ENCODE peak calls at places on chromosomes 4 and X, in seven cellular contexts. N is choroid plexus epithelial cell, O is endodermal cell, R is astrocyte, U is lung, B is AG09309, H is hepatocyte. L is an unnamed sample.

GRCh38 chr4:40124690-40125089 is 68.0 kb downstream of the N4BP2 start:
- DNase-seq in N (no peak), O (no peak), R (no peak), U (no peak), B (no peak), H (no peak), L (no peak)

GRCh38 chr4:57098945-57099344 is 11.2 kb downstream of the IGFBP7 start:
- DNase-seq in N (peak; percentile 95), O (no peak), R (peak; percentile 91), U (no peak), B (peak; percentile 85), H (no peak), L (no peak)

GRCh38 chrX:72714471-72714916 is 388 bp upstream of the PHKA1 start:
- DNase-seq in N (peak; percentile 78), O (peak; percentile 78), R (peak; percentile 63), U (peak; percentile 46), B (peak; percentile 29), H (peak; percentile 66), L (no peak)

GRCh38 chrX:137058339-137059127 is 24.7 kb upstream of the GPR101 start:
- DNase-seq in N (no peak), O (no peak), R (no peak), U (no peak), B (no peak), H (no peak), L (no peak)

GRCh38 chr4:175298119-175298518 is 380.0 kb downstream of the ADAM29 start:
- DNase-seq in N (peak; percentile 64), O (no peak), R (peak; percentile 4), U (no peak), B (no peak), H (no peak), L (no peak)

GRCh38 chr4:145524535-145524934 is 42.9 kb downstream of the SMAD1 start:
- DNase-seq in N (no peak), O (no peak), R (no peak), U (no peak), B (no peak), H (no peak), L (peak; percentile 49)

GRCh38 chrX:103517246-103517645 is 2.0 kb downstream of the RAB40A start:
- DNase-seq in N (peak; percentile 83), O (no peak), R (peak; percentile 41), U (no peak), B (no peak), H (no peak), L (no peak)

GRCh38 chrX:123698979-123699378 is 33.9 kb downstream of the THOC2 start:
- DNase-seq in N (peak; percentile 43), O (no peak), R (no peak), U (no peak), B (no peak), H (no peak), L (no peak)

GRCh38 chr4:1183985-1184773 is 11.8 kb upstream of the SPON2 start:
- DNase-seq in N (no peak), O (no peak), R (no peak), U (no peak), B (no peak), H (no peak), L (peak; percentile 76)

GRCh38 chr4:157265281-157265680 is 44.8 kb downstream of the GRIA2 start:
- DNase-seq in N (peak; percentile 41), O (peak; percentile 53), R (peak; percentile 31), U (no peak), B (no peak), H (peak; percentile 38), L (no peak)

GRCh38 chrX:18410038-18410437 is 15.4 kb upstream of the CDKL5 start:
- DNase-seq in N (peak; percentile 75), O (no peak), R (peak; percentile 19), U (no peak), B (no peak), H (peak; percentile 54), L (peak; percentile 30)

GRCh38 chrX:121301356-121301755 is 253.9 kb downstream of the GLUD2 start:
- DNase-seq in N (no peak), O (no peak), R (no peak), U (no peak), B (no peak), H (no peak), L (no peak)

GRCh38 chrX:155048997-155049619 is 21.8 kb downstream of the CMC4 start:
- DNase-seq in N (peak; percentile 80), O (peak; percentile 85), R (no peak), U (peak; percentile 38), B (no peak), H (peak; percentile 54), L (peak; percentile 60)

GRCh38 chr4:95165926-95166524 is 382.7 kb downstream of the UNC5C start:
- DNase-seq in N (peak; percentile 86), O (peak; percentile 51), R (peak; percentile 50), U (peak; percentile 38), B (peak; percentile 39), H (peak; percentile 87), L (peak; percentile 64)

GRCh38 chr4:186770446-186771175 is 47.0 kb upstream of the FAT1 start:
- DNase-seq in N (peak; percentile 87), O (no peak), R (peak; percentile 83), U (no peak), B (peak; percentile 73), H (no peak), L (no peak)

GRCh38 chr4:98581126-98581525 is 77.3 kb downstream of the TSPAN5 start:
- DNase-seq in N (no peak), O (no peak), R (no peak), U (no peak), B (no peak), H (no peak), L (no peak)

GRCh38 chrX:49673394-49673793 is 22.4 kb downstream of the PAGE1 start:
- DNase-seq in N (no peak), O (no peak), R (no peak), U (no peak), B (no peak), H (no peak), L (no peak)

GRCh38 chr4:165931741-165932140 is 58.7 kb downstream of the TLL1 start:
- DNase-seq in N (no peak), O (peak; percentile 57), R (no peak), U (no peak), B (no peak), H (no peak), L (peak; percentile 5)

GRCh38 chrX:154761977-154762528 is 611 bp upstream of the DKC1 start:
- DNase-seq in N (no peak), O (no peak), R (no peak), U (no peak), B (no peak), H (no peak), L (peak; percentile 13)

GRCh38 chr4:102623622-102624021 is 122.5 kb downstream of the NFKB1 start:
- DNase-seq in N (peak; percentile 85), O (peak; percentile 74), R (peak; percentile 61), U (no peak), B (no peak), H (peak; percentile 40), L (no peak)

GRCh38 chr4:13641084-13641483 is 13.6 kb upstream of the BOD1L1 start:
- DNase-seq in N (no peak), O (no peak), R (no peak), U (no peak), B (no peak), H (no peak), L (no peak)

GRCh38 chr4:99763635-99764101 is 53.0 kb upstream of the DAPP1 start:
- DNase-seq in N (peak; percentile 67), O (no peak), R (peak; percentile 92), U (peak; percentile 59), B (peak; percentile 80), H (peak; percentile 24), L (no peak)

GRCh38 chr4:41285202-41285876 is 28.6 kb downstream of the UCHL1 start:
- DNase-seq in N (peak; percentile 24), O (no peak), R (no peak), U (no peak), B (no peak), H (no peak), L (no peak)

GRCh38 chrX:132266583-132267355 is 47.5 kb upstream of the RAP2C start:
- DNase-seq in N (peak; percentile 36), O (no peak), R (peak; percentile 52), U (no peak), B (no peak), H (peak; percentile 22), L (no peak)

GRCh38 chr4:169151671-169152070 is 119.1 kb downstream of the SH3RF1 start:
- DNase-seq in N (peak; percentile 59), O (no peak), R (peak; percentile 62), U (no peak), B (peak; percentile 28), H (no peak), L (no peak)

GRCh38 chr4:73631565-73632226 is 11.5 kb upstream of the RASSF6 start:
- DNase-seq in N (no peak), O (no peak), R (no peak), U (no peak), B (no peak), H (no peak), L (no peak)

GRCh38 chrX:13937370-13938052 is 92.2 kb downstream of the GEMIN8 start:
- DNase-seq in N (peak; percentile 5), O (peak; percentile 72), R (peak; percentile 74), U (no peak), B (peak; percentile 7), H (no peak), L (no peak)

GRCh38 chr4:13240066-13240465 is 244.1 kb downstream of the RAB28 start:
- DNase-seq in N (no peak), O (no peak), R (peak; percentile 92), U (no peak), B (no peak), H (no peak), L (no peak)

DNA sequence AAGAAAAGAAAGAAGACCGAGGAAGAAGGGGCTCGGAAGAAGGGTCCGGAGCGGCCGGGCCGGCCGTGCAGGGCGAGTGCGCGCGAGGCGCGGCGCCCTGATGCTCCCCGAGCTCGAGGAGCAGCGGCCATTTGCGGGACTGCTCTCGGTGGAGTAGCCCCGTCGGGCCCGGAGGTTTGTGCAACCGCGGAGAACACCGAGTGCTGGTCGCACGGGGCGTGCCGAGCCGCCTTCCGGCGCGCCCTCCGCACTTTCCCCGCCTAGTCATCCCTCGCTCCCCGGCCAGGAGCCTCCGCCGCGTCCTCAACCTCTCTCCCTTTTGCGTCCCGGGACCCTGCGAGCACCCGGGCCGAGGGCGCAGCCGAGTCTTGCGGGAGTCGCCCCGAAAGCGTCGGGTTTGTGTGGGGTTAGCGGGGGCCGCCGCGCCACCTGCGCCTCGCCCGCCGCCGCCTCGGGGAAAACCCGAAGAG is 127.4 kb downstream of the LAS1L start:
- DNase-seq in N (no peak), O (no peak), R (no peak), U (no peak), B (no peak), H (peak; percentile 9), L (no peak)
- H3K4me3 ChIP-seq in N (no peak overlapping the region), O (peak overlapping the region; percentile 58), R (no peak overlapping the region), U (no peak overlapping the region), B (no peak overlapping the region), H (no peak overlapping the region), L (no peak overlapping the region)

GRCh38 chrX:52363247-52363883 is 5.5 kb upstream of the XAGE2 start:
- DNase-seq in N (peak; percentile 37), O (no peak), R (no peak), U (no peak), B (no peak), H (peak; percentile 31), L (no peak)
- TF ChIP-seq CTCF in N (peak; percentile 44), O (peak; percentile 44), R (no peak), U (no peak), B (peak; percentile 20), H (peak; percentile 26), L (no peak)

GRCh38 chr4:75976177-75976576 is 14.6 kb downstream of the SDAD1 start:
- DNase-seq in N (no peak), O (no peak), R (no peak), U (no peak), B (no peak), H (no peak), L (no peak)
- H3K4me3 ChIP-seq in N (no peak overlapping the region), O (no peak overlapping the region), R (no peak overlapping the region), U (no peak overlapping the region), B (no peak overlapping the region), H (no peak overlapping the region), L (no peak overlapping the region)

GRCh38 chr4:53601251-53601764 is 10.0 kb upstream of the LNX1 start:
- DNase-seq in N (peak; percentile 38), O (peak; percentile 90), R (no peak), U (no peak), B (no peak), H (no peak), L (peak; percentile 70)
- TF ChIP-seq CTCF in N (peak; percentile 56), O (peak; percentile 85), R (peak; percentile 4), U (no peak), B (peak; percentile 16), H (peak; percentile 19), L (peak; percentile 51)

L was measured in GM12865.